ENCODE peak calls at places on chromosomes 2 and 18, in nine cellular contexts. One of them, this sample, is unnamed.
A peak's percentile ranks its signal among the peaks of the same experiment; 100 is the strongest.

GRCh38 chr2:151760139-151760650 is 25.9 kb upstream of the NEB start:
- DNase-seq in right cardiac atrium: no peak
- DNase-seq in mucosa of descending colon: no peak
- DNase-seq in NCI-H1105: no peak
- DNase-seq in HFF-Myc: no peak
- DNase-seq in ovary: no peak
- DNase-seq in EL: no peak
- DNase-seq in CD4-positive, alpha-beta memory T cell: no peak
- DNase-seq in activated CD4-positive, alpha-beta T cell treated with anti-CD3 and anti-CD28 coated beads, Interleukin-2, amount 50 U/mL, for 4 hours: no peak
- DNase-seq in this sample: no peak

GRCh38 chr2:172693529-172694185 is 42.0 kb upstream of the RAPGEF4 start:
- DNase-seq in mucosa of descending colon: no peak
- DNase-seq in NCI-H1105: no peak
- DNase-seq in ovary: no peak
- DNase-seq in CD4-positive, alpha-beta memory T cell: no peak
- DNase-seq in HFF-Myc: peak; percentile 40
- DNase-seq in right cardiac atrium: no peak
- DNase-seq in activated CD4-positive, alpha-beta T cell treated with anti-CD3 and anti-CD28 coated beads, Interleukin-2, amount 50 U/mL, for 4 hours: no peak
- DNase-seq in EL: peak; percentile 25
- DNase-seq in this sample: no peak

GRCh38 chr18:31723998-31724711 is 36.5 kb downstream of the SLC25A52 start:
- DNase-seq in ovary: peak; percentile 27
- DNase-seq in activated CD4-positive, alpha-beta T cell treated with anti-CD3 and anti-CD28 coated beads, Interleukin-2, amount 50 U/mL, for 4 hours: no peak
- DNase-seq in mucosa of descending colon: peak; percentile 19
- DNase-seq in NCI-H1105: no peak
- DNase-seq in CD4-positive, alpha-beta memory T cell: no peak
- DNase-seq in EL: no peak
- DNase-seq in HFF-Myc: no peak
- DNase-seq in right cardiac atrium: peak; percentile 74
- DNase-seq in this sample: no peak

GRCh38 chr18:68150976-68151375 is 563.9 kb downstream of the TMX3 start:
- DNase-seq in CD4-positive, alpha-beta memory T cell: no peak
- DNase-seq in EL: no peak
- DNase-seq in mucosa of descending colon: no peak
- DNase-seq in right cardiac atrium: no peak
- DNase-seq in ovary: no peak
- DNase-seq in HFF-Myc: no peak
- DNase-seq in activated CD4-positive, alpha-beta T cell treated with anti-CD3 and anti-CD28 coated beads, Interleukin-2, amount 50 U/mL, for 4 hours: no peak
- DNase-seq in NCI-H1105: peak; percentile 93
- DNase-seq in this sample: no peak

GRCh38 chr2:232386740-232387450 is 8.3 kb downstream of the ALPP start:
- DNase-seq in right cardiac atrium: no peak
- DNase-seq in mucosa of descending colon: no peak
- DNase-seq in ovary: no peak
- DNase-seq in CD4-positive, alpha-beta memory T cell: no peak
- DNase-seq in activated CD4-positive, alpha-beta T cell treated with anti-CD3 and anti-CD28 coated beads, Interleukin-2, amount 50 U/mL, for 4 hours: no peak
- DNase-seq in EL: peak; percentile 45
- DNase-seq in HFF-Myc: no peak
- DNase-seq in NCI-H1105: no peak
- DNase-seq in this sample: no peak

GRCh38 chr18:58076052-58076451 is 32.0 kb downstream of the NEDD4L start:
- DNase-seq in EL: peak; percentile 10
- DNase-seq in ovary: no peak
- DNase-seq in activated CD4-positive, alpha-beta T cell treated with anti-CD3 and anti-CD28 coated beads, Interleukin-2, amount 50 U/mL, for 4 hours: no peak
- DNase-seq in CD4-positive, alpha-beta memory T cell: no peak
- DNase-seq in HFF-Myc: no peak
- DNase-seq in NCI-H1105: no peak
- DNase-seq in mucosa of descending colon: no peak
- DNase-seq in right cardiac atrium: no peak
- DNase-seq in this sample: no peak

GRCh38 chr18:647304-647703 is 10.1 kb upstream of the TYMS start:
- DNase-seq in right cardiac atrium: no peak
- DNase-seq in ovary: no peak
- DNase-seq in CD4-positive, alpha-beta memory T cell: no peak
- DNase-seq in mucosa of descending colon: no peak
- DNase-seq in NCI-H1105: no peak
- DNase-seq in EL: no peak
- DNase-seq in activated CD4-positive, alpha-beta T cell treated with anti-CD3 and anti-CD28 coated beads, Interleukin-2, amount 50 U/mL, for 4 hours: no peak
- DNase-seq in HFF-Myc: no peak
- DNase-seq in this sample: no peak

GRCh38 chr2:1681323-1682310 is 62.7 kb downstream of the PXDN start:
- DNase-seq in ovary: no peak
- DNase-seq in EL: no peak
- DNase-seq in CD4-positive, alpha-beta memory T cell: no peak
- DNase-seq in mucosa of descending colon: no peak
- DNase-seq in HFF-Myc: no peak
- DNase-seq in right cardiac atrium: no peak
- DNase-seq in NCI-H1105: no peak
- DNase-seq in activated CD4-positive, alpha-beta T cell treated with anti-CD3 and anti-CD28 coated beads, Interleukin-2, amount 50 U/mL, for 4 hours: no peak
- DNase-seq in this sample: no peak

GRCh38 chr2:212646698-212647097 is 108.1 kb upstream of the ERBB4 start:
- DNase-seq in activated CD4-positive, alpha-beta T cell treated with anti-CD3 and anti-CD28 coated beads, Interleukin-2, amount 50 U/mL, for 4 hours: no peak
- DNase-seq in ovary: no peak
- DNase-seq in right cardiac atrium: no peak
- DNase-seq in NCI-H1105: no peak
- DNase-seq in CD4-positive, alpha-beta memory T cell: no peak
- DNase-seq in HFF-Myc: no peak
- DNase-seq in EL: peak; percentile 90
- DNase-seq in mucosa of descending colon: no peak
- DNase-seq in this sample: no peak

GRCh38 chr2:10460366-10460796 is 12.3 kb upstream of the ODC1 start:
- DNase-seq in EL: no peak
- DNase-seq in activated CD4-positive, alpha-beta T cell treated with anti-CD3 and anti-CD28 coated beads, Interleukin-2, amount 50 U/mL, for 4 hours: no peak
- DNase-seq in ovary: no peak
- DNase-seq in mucosa of descending colon: no peak
- DNase-seq in right cardiac atrium: no peak
- DNase-seq in CD4-positive, alpha-beta memory T cell: no peak
- DNase-seq in HFF-Myc: no peak
- DNase-seq in NCI-H1105: no peak
- DNase-seq in this sample: no peak

GRCh38 chr2:227443889-227444568 is 27.9 kb upstream of the AGFG1 start:
- DNase-seq in activated CD4-positive, alpha-beta T cell treated with anti-CD3 and anti-CD28 coated beads, Interleukin-2, amount 50 U/mL, for 4 hours: no peak
- DNase-seq in ovary: no peak
- DNase-seq in EL: no peak
- DNase-seq in HFF-Myc: no peak
- DNase-seq in right cardiac atrium: no peak
- DNase-seq in mucosa of descending colon: no peak
- DNase-seq in NCI-H1105: no peak
- DNase-seq in CD4-positive, alpha-beta memory T cell: no peak
- DNase-seq in this sample: no peak

GRCh38 chr2:178413472-178414265 is 37.3 kb downstream of the PRKRA start:
- DNase-seq in HFF-Myc: no peak
- DNase-seq in activated CD4-positive, alpha-beta T cell treated with anti-CD3 and anti-CD28 coated beads, Interleukin-2, amount 50 U/mL, for 4 hours: peak; percentile 68
- DNase-seq in NCI-H1105: peak; percentile 75
- DNase-seq in mucosa of descending colon: peak; percentile 66
- DNase-seq in CD4-positive, alpha-beta memory T cell: peak; percentile 77
- DNase-seq in ovary: peak; percentile 70
- DNase-seq in EL: peak; percentile 78
- DNase-seq in right cardiac atrium: peak; percentile 89
- DNase-seq in this sample: peak; percentile 87

GRCh38 chr2:46188041-46188715 is 109.0 kb upstream of the EPAS1 start:
- DNase-seq in CD4-positive, alpha-beta memory T cell: no peak
- DNase-seq in mucosa of descending colon: no peak
- DNase-seq in right cardiac atrium: no peak
- DNase-seq in EL: no peak
- DNase-seq in HFF-Myc: no peak
- DNase-seq in activated CD4-positive, alpha-beta T cell treated with anti-CD3 and anti-CD28 coated beads, Interleukin-2, amount 50 U/mL, for 4 hours: no peak
- DNase-seq in ovary: no peak
- DNase-seq in NCI-H1105: no peak
- DNase-seq in this sample: no peak

GRCh38 chr2:17328161-17328560 is 190.1 kb downstream of the RAD51AP2 start:
- DNase-seq in activated CD4-positive, alpha-beta T cell treated with anti-CD3 and anti-CD28 coated beads, Interleukin-2, amount 50 U/mL, for 4 hours: no peak
- DNase-seq in HFF-Myc: no peak
- DNase-seq in ovary: no peak
- DNase-seq in EL: no peak
- DNase-seq in CD4-positive, alpha-beta memory T cell: no peak
- DNase-seq in NCI-H1105: no peak
- DNase-seq in right cardiac atrium: no peak
- DNase-seq in mucosa of descending colon: no peak
- DNase-seq in this sample: no peak

GRCh38 chr2:215771241-215771640 is 242.1 kb downstream of the MREG start:
- DNase-seq in CD4-positive, alpha-beta memory T cell: no peak
- DNase-seq in activated CD4-positive, alpha-beta T cell treated with anti-CD3 and anti-CD28 coated beads, Interleukin-2, amount 50 U/mL, for 4 hours: no peak
- DNase-seq in mucosa of descending colon: no peak
- DNase-seq in EL: no peak
- DNase-seq in ovary: no peak
- DNase-seq in NCI-H1105: no peak
- DNase-seq in HFF-Myc: no peak
- DNase-seq in right cardiac atrium: no peak
- DNase-seq in this sample: no peak

GRCh38 chr2:9299444-9300100 is 93.0 kb downstream of the ASAP2 start:
- DNase-seq in CD4-positive, alpha-beta memory T cell: no peak
- DNase-seq in NCI-H1105: no peak
- DNase-seq in HFF-Myc: no peak
- DNase-seq in right cardiac atrium: no peak
- DNase-seq in mucosa of descending colon: no peak
- DNase-seq in activated CD4-positive, alpha-beta T cell treated with anti-CD3 and anti-CD28 coated beads, Interleukin-2, amount 50 U/mL, for 4 hours: no peak
- DNase-seq in ovary: no peak
- DNase-seq in EL: no peak
- DNase-seq in this sample: no peak

GRCh38 chr2:25700221-25700660 is 26.9 kb upstream of the DTNB start:
- DNase-seq in mucosa of descending colon: peak; percentile 19
- DNase-seq in CD4-positive, alpha-beta memory T cell: peak; percentile 28
- DNase-seq in HFF-Myc: no peak
- DNase-seq in activated CD4-positive, alpha-beta T cell treated with anti-CD3 and anti-CD28 coated beads, Interleukin-2, amount 50 U/mL, for 4 hours: peak; percentile 5
- DNase-seq in ovary: no peak
- DNase-seq in NCI-H1105: peak; percentile 22
- DNase-seq in EL: peak; percentile 65
- DNase-seq in right cardiac atrium: no peak
- DNase-seq in this sample: no peak

GRCh38 chr18:9825571-9826073 is 60.2 kb upstream of the TXNDC2 start:
- DNase-seq in HFF-Myc: peak; percentile 81
- DNase-seq in EL: peak; percentile 94
- DNase-seq in mucosa of descending colon: peak; percentile 83
- DNase-seq in activated CD4-positive, alpha-beta T cell treated with anti-CD3 and anti-CD28 coated beads, Interleukin-2, amount 50 U/mL, for 4 hours: no peak
- DNase-seq in CD4-positive, alpha-beta memory T cell: no peak
- DNase-seq in NCI-H1105: no peak
- DNase-seq in ovary: no peak
- DNase-seq in right cardiac atrium: no peak
- DNase-seq in this sample: no peak

GRCh38 chr2:62309465-62310091 is 113.7 kb downstream of the B3GNT2 start:
- DNase-seq in activated CD4-positive, alpha-beta T cell treated with anti-CD3 and anti-CD28 coated beads, Interleukin-2, amount 50 U/mL, for 4 hours: no peak
- DNase-seq in CD4-positive, alpha-beta memory T cell: no peak
- DNase-seq in EL: no peak
- DNase-seq in mucosa of descending colon: no peak
- DNase-seq in HFF-Myc: no peak
- DNase-seq in NCI-H1105: no peak
- DNase-seq in right cardiac atrium: no peak
- DNase-seq in ovary: no peak
- DNase-seq in this sample: no peak

GRCh38 chr18:2471523-2471922 is 99.8 kb downstream of the METTL4 start:
- DNase-seq in HFF-Myc: no peak
- DNase-seq in right cardiac atrium: peak; percentile 27
- DNase-seq in CD4-positive, alpha-beta memory T cell: no peak
- DNase-seq in NCI-H1105: no peak
- DNase-seq in mucosa of descending colon: no peak
- DNase-seq in ovary: no peak
- DNase-seq in EL: no peak
- DNase-seq in activated CD4-positive, alpha-beta T cell treated with anti-CD3 and anti-CD28 coated beads, Interleukin-2, amount 50 U/mL, for 4 hours: no peak
- DNase-seq in this sample: no peak

GRCh38 chr2:101828267-101829017 is 130.9 kb downstream of the MAP4K4 start:
- DNase-seq in mucosa of descending colon: no peak
- DNase-seq in CD4-positive, alpha-beta memory T cell: peak; percentile 49
- DNase-seq in right cardiac atrium: no peak
- DNase-seq in EL: no peak
- DNase-seq in activated CD4-positive, alpha-beta T cell treated with anti-CD3 and anti-CD28 coated beads, Interleukin-2, amount 50 U/mL, for 4 hours: no peak
- DNase-seq in HFF-Myc: no peak
- DNase-seq in ovary: no peak
- DNase-seq in NCI-H1105: no peak
- DNase-seq in this sample: no peak

GRCh38 chr2:42906557-42907380 is 114.4 kb upstream of the HAAO start:
- DNase-seq in ovary: peak; percentile 75
- DNase-seq in HFF-Myc: no peak
- DNase-seq in mucosa of descending colon: peak; percentile 59
- DNase-seq in right cardiac atrium: peak; percentile 93
- DNase-seq in NCI-H1105: peak; percentile 77
- DNase-seq in EL: peak; percentile 60
- DNase-seq in activated CD4-positive, alpha-beta T cell treated with anti-CD3 and anti-CD28 coated beads, Interleukin-2, amount 50 U/mL, for 4 hours: no peak
- DNase-seq in CD4-positive, alpha-beta memory T cell: no peak
- DNase-seq in this sample: no peak

GRCh38 chr2:55338268-55338667 is 69.2 kb upstream of the MTIF2 start:
- DNase-seq in activated CD4-positive, alpha-beta T cell treated with anti-CD3 and anti-CD28 coated beads, Interleukin-2, amount 50 U/mL, for 4 hours: no peak
- DNase-seq in CD4-positive, alpha-beta memory T cell: no peak
- DNase-seq in NCI-H1105: no peak
- DNase-seq in mucosa of descending colon: no peak
- DNase-seq in right cardiac atrium: no peak
- DNase-seq in ovary: no peak
- DNase-seq in HFF-Myc: no peak
- DNase-seq in EL: peak; percentile 6
- DNase-seq in this sample: no peak

GRCh38 chr2:225326969-225327368 is 72.5 kb upstream of the NYAP2 start:
- DNase-seq in mucosa of descending colon: no peak
- DNase-seq in CD4-positive, alpha-beta memory T cell: no peak
- DNase-seq in ovary: no peak
- DNase-seq in activated CD4-positive, alpha-beta T cell treated with anti-CD3 and anti-CD28 coated beads, Interleukin-2, amount 50 U/mL, for 4 hours: no peak
- DNase-seq in HFF-Myc: no peak
- DNase-seq in NCI-H1105: no peak
- DNase-seq in EL: no peak
- DNase-seq in right cardiac atrium: no peak
- DNase-seq in this sample: no peak

GRCh38 chr18:61127714-61128485 is 205.3 kb upstream of the CDH20 start:
- DNase-seq in EL: no peak
- DNase-seq in ovary: no peak
- DNase-seq in mucosa of descending colon: no peak
- DNase-seq in CD4-positive, alpha-beta memory T cell: no peak
- DNase-seq in activated CD4-positive, alpha-beta T cell treated with anti-CD3 and anti-CD28 coated beads, Interleukin-2, amount 50 U/mL, for 4 hours: no peak
- DNase-seq in NCI-H1105: peak; percentile 53
- DNase-seq in right cardiac atrium: no peak
- DNase-seq in HFF-Myc: no peak
- DNase-seq in this sample: no peak

GRCh38 chr2:208392300-208392699 is 14.3 kb upstream of the PTH2R start:
- DNase-seq in NCI-H1105: no peak
- DNase-seq in CD4-positive, alpha-beta memory T cell: no peak
- DNase-seq in HFF-Myc: no peak
- DNase-seq in mucosa of descending colon: no peak
- DNase-seq in right cardiac atrium: no peak
- DNase-seq in EL: no peak
- DNase-seq in activated CD4-positive, alpha-beta T cell treated with anti-CD3 and anti-CD28 coated beads, Interleukin-2, amount 50 U/mL, for 4 hours: no peak
- DNase-seq in ovary: no peak
- DNase-seq in this sample: no peak

GRCh38 chr2:70703900-70704549 is 64.0 kb downstream of the ADD2 start:
- DNase-seq in EL: peak; percentile 23
- DNase-seq in ovary: no peak
- DNase-seq in CD4-positive, alpha-beta memory T cell: no peak
- DNase-seq in mucosa of descending colon: no peak
- DNase-seq in right cardiac atrium: no peak
- DNase-seq in NCI-H1105: no peak
- DNase-seq in HFF-Myc: peak; percentile 47
- DNase-seq in activated CD4-positive, alpha-beta T cell treated with anti-CD3 and anti-CD28 coated beads, Interleukin-2, amount 50 U/mL, for 4 hours: no peak
- DNase-seq in this sample: peak; percentile 26

GRCh38 chr18:27983780-27984179 is 193.2 kb downstream of the CDH2 start:
- DNase-seq in HFF-Myc: no peak
- DNase-seq in EL: no peak
- DNase-seq in right cardiac atrium: no peak
- DNase-seq in activated CD4-positive, alpha-beta T cell treated with anti-CD3 and anti-CD28 coated beads, Interleukin-2, amount 50 U/mL, for 4 hours: no peak
- DNase-seq in NCI-H1105: no peak
- DNase-seq in ovary: no peak
- DNase-seq in CD4-positive, alpha-beta memory T cell: no peak
- DNase-seq in mucosa of descending colon: no peak
- DNase-seq in this sample: no peak